ENCODE peak calls at places on chromosomes 2 and 18, in six cellular contexts. P, H, Q, U, R and N are unnamed samples.

GRCh38 chr2:96251721-96252292 is 14.0 kb downstream of the TMEM127 start:
- DNase-seq in P (peak), H (peak), Q (peak), U (peak), R (peak), N (peak)

GRCh38 chr18:10094608-10095137 is 180.9 kb downstream of the VAPA start:
- DNase-seq in P (no peak), H (no peak), Q (no peak), U (no peak), R (no peak), N (no peak)

GRCh38 chr2:207166349-207167128 is 791 bp upstream of the KLF7 start:
- DNase-seq in P (peak), H (peak), Q (no peak), U (peak), R (peak), N (peak)

GRCh38 chr2:187581125-187581896 is 27.1 kb upstream of the TFPI start:
- DNase-seq in P (peak), H (peak), Q (no peak), U (no peak), R (peak), N (no peak)

GRCh38 chr2:128293870-128294455 is 24.7 kb downstream of the HS6ST1 start:
- DNase-seq in P (no peak), H (no peak), Q (no peak), U (no peak), R (no peak), N (no peak)

GRCh38 chr18:22790545-22791415 is 142.3 kb upstream of the RBBP8 start:
- DNase-seq in P (no peak), H (no peak), Q (no peak), U (no peak), R (no peak), N (no peak)

GRCh38 chr2:218021536-218022071 is 18.8 kb upstream of the TNS1 start:
- DNase-seq in P (no peak), H (no peak), Q (no peak), U (peak), R (no peak), N (no peak)

GRCh38 chr18:39959839-39960238 is 1995.2 kb upstream of the PIK3C3 start:
- DNase-seq in P (no peak), H (peak), Q (no peak), U (no peak), R (no peak), N (no peak)

GRCh38 chr2:102253753-102254150 is 57.6 kb upstream of the IL1RL1 start:
- DNase-seq in P (no peak), H (peak), Q (no peak), U (no peak), R (no peak), N (no peak)

GRCh38 chr2:64932327-64933216 is 56.6 kb upstream of the SLC1A4 start:
- DNase-seq in P (no peak), H (no peak), Q (no peak), U (no peak), R (no peak), N (no peak)

GRCh38 chr2:190023860-190024259 is 38.7 kb downstream of the MSTN start:
- DNase-seq in P (peak), H (peak), Q (peak), U (no peak), R (no peak), N (no peak)
- TF ChIP-seq CTCF in P (peak), H (peak), Q (peak), U (no peak), R (peak), N (peak)

GRCh38 chr2:109279243-109279860 is 150.3 kb downstream of the SH3RF3 start:
- DNase-seq in P (no peak), H (no peak), Q (no peak), U (no peak), R (no peak), N (no peak)

GRCh38 chr2:109282865-109283264 is 153.9 kb downstream of the SH3RF3 start:
- DNase-seq in P (no peak), H (no peak), Q (no peak), U (no peak), R (no peak), N (no peak)

GRCh38 chr2:109277414-109277813 is 148.4 kb downstream of the SH3RF3 start:
- DNase-seq in P (no peak), H (no peak), Q (no peak), U (no peak), R (no peak), N (no peak)

GRCh38 chr2:109282360-109282759 is 153.4 kb downstream of the SH3RF3 start:
- DNase-seq in P (no peak), H (no peak), Q (no peak), U (no peak), R (no peak), N (no peak)

GRCh38 chr2:109280804-109281203 is 151.8 kb downstream of the SH3RF3 start:
- DNase-seq in P (no peak), H (no peak), Q (no peak), U (no peak), R (no peak), N (no peak)
- TF ChIP-seq CTCF in P (peak), H (peak), Q (peak), U (no peak), R (no peak), N (peak)

DNA sequence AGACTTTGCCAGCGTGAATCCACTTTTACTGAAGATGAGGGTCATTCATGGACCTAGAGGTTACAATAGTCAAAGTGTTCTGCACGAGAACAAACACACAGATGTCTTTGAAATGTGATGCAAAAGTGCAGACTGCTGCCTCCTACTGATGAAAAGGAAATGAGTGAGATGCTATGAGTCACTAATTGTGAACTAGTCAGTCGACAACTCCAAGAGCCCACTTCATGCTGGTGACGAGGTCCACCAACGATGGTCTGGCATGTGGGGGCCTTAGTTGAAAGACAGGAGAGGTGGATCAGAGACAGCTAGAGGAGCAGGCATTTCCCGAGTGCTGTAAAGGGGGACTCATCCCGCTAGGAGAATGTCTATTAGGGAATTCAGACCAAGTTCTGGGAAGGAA is 17.1 kb upstream of the ZNF236 start:
- DNase-seq in P (peak), H (peak), Q (no peak), U (no peak), R (no peak), N (no peak)
- TF ChIP-seq CTCF in P (peak), H (no peak), Q (peak), U (no peak), R (no peak), N (peak)

GRCh38 chr2:177327065-177327464 is 62.5 kb upstream of the NFE2L2 start:
- DNase-seq in P (no peak), H (no peak), Q (no peak), U (no peak), R (no peak), N (no peak)

GRCh38 chr2:177326591-177326990 is 62.1 kb upstream of the NFE2L2 start:
- DNase-seq in P (no peak), H (no peak), Q (no peak), U (no peak), R (no peak), N (no peak)

GRCh38 chr2:177324797-177325196 is 60.3 kb upstream of the NFE2L2 start:
- DNase-seq in P (no peak), H (no peak), Q (peak), U (no peak), R (no peak), N (no peak)

GRCh38 chr2:177325554-177325953 is 61.0 kb upstream of the NFE2L2 start:
- DNase-seq in P (peak), H (no peak), Q (no peak), U (no peak), R (no peak), N (no peak)

DNA sequence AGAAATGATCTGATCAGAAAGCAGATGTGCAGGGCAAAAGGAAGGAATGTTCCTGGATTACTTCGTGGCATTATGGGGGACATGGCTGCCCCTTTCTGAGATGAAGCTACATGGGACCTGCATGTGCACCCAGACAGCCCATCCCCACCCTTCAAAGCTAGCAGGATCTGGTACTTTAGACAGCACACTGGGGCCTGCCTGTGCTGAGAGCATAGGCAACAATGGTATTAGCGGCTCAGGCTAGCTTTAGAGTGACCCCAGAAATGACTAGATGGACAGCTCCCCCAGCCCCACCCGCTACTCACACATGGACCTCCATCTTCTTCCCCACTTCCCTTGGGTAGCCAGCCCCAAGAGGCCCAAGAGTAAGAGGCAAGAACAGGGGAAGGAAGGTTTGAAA is 61.5 kb upstream of the NFE2L2 start:
- DNase-seq in P (no peak), H (no peak), Q (no peak), U (no peak), R (no peak), N (no peak)
- TF ChIP-seq CTCF in P (no peak), H (no peak), Q (no peak), U (no peak), R (no peak), N (no peak)

DNA sequence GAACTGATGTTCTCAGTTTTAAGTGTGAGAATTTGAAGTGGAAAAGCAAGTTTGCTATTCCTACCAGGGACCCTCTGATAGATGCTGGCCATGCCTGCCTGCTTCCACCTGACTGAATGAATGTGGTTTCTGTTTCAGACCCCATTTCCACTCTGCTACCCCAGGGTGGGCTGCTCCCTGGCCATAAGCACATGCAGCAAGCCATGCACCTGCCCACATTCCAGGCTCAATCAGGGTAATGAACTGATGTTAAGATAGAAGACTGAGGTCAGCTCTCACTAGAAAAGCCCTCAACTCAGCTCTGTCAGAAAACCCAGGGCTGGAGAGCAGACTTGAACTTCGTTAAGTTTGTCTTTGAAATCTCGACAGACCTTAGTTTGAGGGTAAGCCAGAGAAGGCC is 333.9 kb downstream of the CYRIA start:
- DNase-seq in P (no peak), H (no peak), Q (no peak), U (no peak), R (no peak), N (no peak)
- TF ChIP-seq CTCF in P (no peak), H (no peak), Q (no peak), U (no peak), R (no peak), N (no peak)

GRCh38 chr2:164993287-164994016 is 38.1 kb upstream of the SLC38A11 start:
- DNase-seq in P (no peak), H (no peak), Q (no peak), U (no peak), R (no peak), N (no peak)

GRCh38 chr2:164992818-164993217 is 37.5 kb upstream of the SLC38A11 start:
- DNase-seq in P (peak), H (peak), Q (peak), U (no peak), R (peak), N (no peak)
- TF ChIP-seq CTCF in P (peak), H (peak), Q (peak), U (peak), R (peak), N (peak)

GRCh38 chr2:152334701-152335015 is 316 bp upstream of the FMNL2 start:
- DNase-seq in P (no peak), H (no peak), Q (no peak), U (no peak), R (no peak), N (no peak)

GRCh38 chr2:152336103-152336853 is 1.3 kb downstream of the FMNL2 start:
- DNase-seq in P (peak), H (peak), Q (no peak), U (peak), R (no peak), N (peak)

GRCh38 chr2:152336854-152337510 is 2.0 kb downstream of the FMNL2 start:
- DNase-seq in P (no peak), H (peak), Q (no peak), U (no peak), R (peak), N (no peak)

GRCh38 chr2:152335851-152336102 is 803 bp downstream of the FMNL2 start:
- DNase-seq in P (no peak), H (no peak), Q (no peak), U (no peak), R (no peak), N (no peak)

GRCh38 chr2:152335016-152335850 is at the start of gene FMNL2:
- DNase-seq in P (peak), H (peak), Q (no peak), U (peak), R (no peak), N (peak)
- TF ChIP-seq CTCF in P (peak), H (no peak), Q (peak), U (no peak), R (no peak), N (peak)

GRCh38 chr18:24006731-24007308 is 7.7 kb upstream of the TTC39C start:
- DNase-seq in P (no peak), H (no peak), Q (no peak), U (no peak), R (no peak), N (no peak)

GRCh38 chr18:24010673-24011072 is 3.9 kb upstream of the TTC39C start:
- DNase-seq in P (no peak), H (no peak), Q (no peak), U (no peak), R (no peak), N (no peak)

GRCh38 chr18:24009246-24009645 is 5.3 kb upstream of the TTC39C start:
- DNase-seq in P (no peak), H (no peak), Q (no peak), U (no peak), R (no peak), N (no peak)

GRCh38 chr18:24011095-24011917 is 3.2 kb upstream of the TTC39C start:
- DNase-seq in P (no peak), H (no peak), Q (no peak), U (no peak), R (no peak), N (no peak)

GRCh38 chr18:24009651-24010333 is 4.8 kb upstream of the TTC39C start:
- DNase-seq in P (no peak), H (no peak), Q (no peak), U (no peak), R (no peak), N (no peak)
- TF ChIP-seq CTCF in P (no peak), H (no peak), Q (no peak), U (no peak), R (no peak), N (no peak)

DNA sequence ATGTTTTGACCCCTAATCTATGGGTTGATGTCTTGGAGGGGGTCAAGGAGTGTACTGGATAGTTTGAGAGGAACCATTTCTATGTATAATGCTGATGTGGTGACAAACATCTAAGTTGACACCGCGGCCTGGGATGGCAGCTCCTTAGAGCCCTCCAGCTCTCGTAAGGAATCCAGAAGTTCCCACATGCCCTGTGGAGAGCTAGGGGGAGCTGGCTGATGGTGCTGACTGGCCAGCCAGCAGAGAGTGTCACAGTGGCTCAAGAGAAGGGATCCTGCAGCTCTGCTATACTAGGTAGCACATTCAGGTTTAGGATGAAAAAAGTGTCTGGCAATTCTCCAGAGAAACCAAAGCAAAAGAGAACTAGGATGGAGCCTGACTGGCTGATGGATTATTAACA is 842.2 kb upstream of the VRK2 start:
- DNase-seq in P (no peak), H (no peak), Q (no peak), U (no peak), R (no peak), N (no peak)
- TF ChIP-seq CTCF in P (no peak), H (no peak), Q (no peak), U (no peak), R (no peak), N (no peak)